ENCODE peak calls at places on chromosomes 12 and 14, in six cellular contexts. P is NCI-H1694; Z is HEK293T; N is MM.1S; L is activated naive CD8-positive, alpha-beta T cell treated with anti-CD3 and anti-CD28 coated beads for 36 hours; C is activated CD8-positive, alpha-beta memory T cell treated with anti-CD3 and anti-CD28 coated beads, Interleukin-2, amount 50 U/mL, for 4 hours. H is an unnamed sample.

GRCh38 chr14:93135399-93135798 is 19.7 kb upstream of the ITPK1 start:
- DNase-seq in C (no peak), N (no peak), Z (no peak), P (no peak), L (no peak), H (no peak)

GRCh38 chr12:85016423-85016822 is 19.7 kb downstream of the TSPAN19 start:
- DNase-seq in P (no peak), Z (no peak), C (no peak), N (no peak), L (no peak), H (no peak)

GRCh38 chr12:58629376-58629775 is 290.9 kb downstream of the LRIG3 start:
- DNase-seq in N (no peak), Z (no peak), L (no peak), C (no peak), P (no peak), H (no peak)

GRCh38 chr12:3168775-3169221 is 91.6 kb downstream of the TSPAN9 start:
- DNase-seq in P (no peak), L (peak), C (no peak), Z (peak), N (no peak), H (peak)

GRCh38 chr12:65605019-65605418 is 219.3 kb upstream of the HMGA2 start:
- DNase-seq in C (no peak), L (no peak), Z (no peak), P (no peak), N (no peak), H (no peak)

GRCh38 chr12:103392722-103393121 is 103.0 kb downstream of the C12orf42 start:
- DNase-seq in Z (no peak), C (no peak), L (no peak), N (peak), P (no peak), H (no peak)

GRCh38 chr14:96493178-96493577 is 9.0 kb upstream of the PAPOLA start:
- DNase-seq in N (no peak), L (no peak), C (no peak), P (no peak), Z (no peak), H (no peak)

GRCh38 chr12:29428630-29429029 is 47.7 kb upstream of the ERGIC2 start:
- DNase-seq in C (no peak), Z (no peak), P (no peak), L (no peak), N (no peak), H (peak)

H was measured in K562.